ENCODE peak calls at places on chromosome 7, in seven cellular contexts. I is mesenchymal stem cell, L is IMR-90, K is neuronal stem cell, E is H9, T is H1, R is trophoblast cell. U is an unnamed sample.

GRCh38 chr7:138458576-138459234 is 1.4 kb upstream of the TRIM24 start:
- DNase-seq in T (peak; percentile 90), L (no peak), I (no peak), R (no peak), E (peak; percentile 91), K (peak; percentile 20), U (peak; percentile 89)

GRCh38 chr7:13560441-13560840 is 429.0 kb downstream of the ETV1 start:
- DNase-seq in R (no peak), L (peak; percentile 75), E (no peak), K (no peak), I (peak; percentile 48), T (no peak), U (no peak)

GRCh38 chr7:116628971-116629586 is 42.9 kb upstream of the MET start:
- DNase-seq in T (no peak), K (no peak), E (no peak), L (peak; percentile 13), R (no peak), I (no peak), U (no peak)

GRCh38 chr7:112143151-112143550 is 63.0 kb downstream of the DOCK4 start:
- DNase-seq in K (no peak), I (peak; percentile 30), L (peak; percentile 69), R (no peak), E (no peak), T (no peak), U (no peak)

GRCh38 chr7:101575731-101576130 is 53.4 kb downstream of the MYL10 start:
- DNase-seq in R (peak; percentile 47), I (peak; percentile 45), E (no peak), T (no peak), K (no peak), L (no peak), U (no peak)

GRCh38 chr7:20647908-20648776 is 32.7 kb downstream of the ABCB5 start:
- DNase-seq in L (no peak), K (peak; percentile 29), I (peak; percentile 10), T (peak; percentile 25), R (peak; percentile 21), E (peak; percentile 64), U (peak; percentile 84)

GRCh38 chr7:23458044-23458443 is 12.2 kb downstream of the IGF2BP3 start:
- DNase-seq in I (no peak), T (no peak), K (no peak), E (no peak), L (no peak), R (peak; percentile 55), U (no peak)

GRCh38 chr7:44540592-44541027 is 520 bp downstream of the NPC1L1 start:
- DNase-seq in L (no peak), T (no peak), K (no peak), E (no peak), R (no peak), I (no peak), U (no peak)

GRCh38 chr7:139974179-139974811 is 88.5 kb downstream of the PARP12 start:
- DNase-seq in L (no peak), I (no peak), R (no peak), K (no peak), T (no peak), E (no peak), U (no peak)

GRCh38 chr7:34155225-34155908 is 250.0 kb downstream of the BMPER start:
- DNase-seq in L (peak; percentile 96), E (no peak), R (peak; percentile 71), I (peak; percentile 98), T (no peak), K (no peak), U (no peak)

DNA sequence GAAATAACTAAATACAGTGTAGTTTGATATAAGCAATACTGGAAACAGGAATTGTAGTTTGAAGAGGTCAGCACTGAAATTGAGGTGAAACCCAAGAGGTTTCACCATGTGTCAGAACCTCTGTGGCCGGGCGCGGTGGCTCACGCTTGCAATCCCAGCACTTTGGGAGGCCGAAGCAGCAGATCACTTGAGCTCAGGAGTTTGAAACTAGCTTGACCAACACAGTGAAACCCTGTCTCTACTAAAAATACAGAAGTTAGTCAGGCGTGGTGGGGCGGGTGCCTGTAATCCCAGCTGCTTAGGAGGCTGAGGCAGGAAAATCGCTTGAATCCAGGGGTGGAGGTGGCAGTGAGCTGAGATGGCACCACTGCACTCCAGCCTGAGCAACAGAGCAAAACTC is 13.7 kb downstream of the AHCYL2 start:
- DNase-seq in T (no peak), R (no peak), L (no peak), K (no peak), E (no peak), I (no peak), U (no peak)
- H3K9ac ChIP-seq in T (no peak overlapping the region), R (no peak overlapping the region), L (no peak overlapping the region), K (no peak overlapping the region), E (no peak overlapping the region), I (no peak overlapping the region), U (no peak overlapping the region)

GRCh38 chr7:55081067-55081853 is 62.4 kb downstream of the EGFR start:
- DNase-seq in T (no peak), K (no peak), L (no peak), E (no peak), I (no peak), R (no peak), U (no peak)

GRCh38 chr7:55078465-55079372 is 59.9 kb downstream of the EGFR start:
- DNase-seq in T (no peak), L (no peak), I (no peak), R (peak; percentile 59), K (no peak), E (peak; percentile 72), U (peak; percentile 54)

GRCh38 chr7:55080000-55080629 is 61.3 kb downstream of the EGFR start:
- DNase-seq in E (no peak), L (no peak), R (no peak), I (no peak), T (no peak), K (no peak), U (no peak)

GRCh38 chr7:55075464-55075971 is 56.7 kb downstream of the EGFR start:
- DNase-seq in I (no peak), E (no peak), R (no peak), L (no peak), K (no peak), T (no peak), U (no peak)

GRCh38 chr7:55077581-55078410 is 59.0 kb downstream of the EGFR start:
- DNase-seq in I (no peak), T (no peak), L (no peak), K (no peak), R (no peak), E (no peak), U (no peak)
- H3K4me1 ChIP-seq in I (peaks cover 30% of the 10 kb centered on the region), T (no peaks in the 10 kb centered on the region), L (peaks cover 33% of the 10 kb centered on the region), K (peaks cover 9% of the 10 kb centered on the region), R (peaks cover 11% of the 10 kb centered on the region), E (no peaks in the 10 kb centered on the region), U (no peaks in the 10 kb centered on the region)

GRCh38 chr7:148561099-148561498 is 29.5 kb upstream of the C7orf33 start:
- DNase-seq in R (peak; percentile 96), E (no peak), K (no peak), L (no peak), T (no peak), I (no peak), U (no peak)

GRCh38 chr7:148556892-148557291 is 33.7 kb upstream of the C7orf33 start:
- DNase-seq in L (no peak), I (no peak), K (no peak), E (no peak), R (no peak), T (no peak), U (peak; percentile 29)

GRCh38 chr7:148553979-148554378 is 36.6 kb upstream of the C7orf33 start:
- DNase-seq in I (no peak), E (no peak), K (no peak), R (no peak), T (no peak), L (no peak), U (no peak)

GRCh38 chr7:148563583-148564274 is 26.8 kb upstream of the C7orf33 start:
- DNase-seq in I (no peak), L (no peak), T (no peak), R (no peak), E (no peak), K (no peak), U (no peak)

GRCh38 chr7:148558914-148559313 is 31.7 kb upstream of the C7orf33 start:
- DNase-seq in K (no peak), E (no peak), L (no peak), T (no peak), I (no peak), R (no peak), U (no peak)
- H3K23ac ChIP-seq in K (no peak overlapping the region), E (no peak overlapping the region), L (no peak overlapping the region), T (no peak overlapping the region), I (no peak overlapping the region), R (no peak overlapping the region), U (no peak overlapping the region)

GRCh38 chr7:131385039-131385605 is 57.4 kb downstream of the MKLN1 start:
- DNase-seq in E (no peak), K (no peak), R (no peak), L (peak; percentile 69), T (no peak), I (peak; percentile 46), U (no peak)
- H3K9ac ChIP-seq in E (no peak overlapping the region), K (no peak overlapping the region), R (no peak overlapping the region), L (no peak overlapping the region), T (no peak overlapping the region), I (no peak overlapping the region), U (no peak overlapping the region)

GRCh38 chr7:55523366-55523765 is 48.9 kb downstream of the VOPP1 start:
- DNase-seq in R (no peak), K (no peak), T (no peak), L (no peak), E (no peak), I (no peak), U (no peak)
- H3K4me1 ChIP-seq in R (no peaks in the 10 kb centered on the region), K (peaks cover 14% of the 10 kb centered on the region), T (peaks cover 14% of the 10 kb centered on the region), L (peaks cover 2% of the 10 kb centered on the region), E (peaks cover 8% of the 10 kb centered on the region), I (peaks cover 30% of the 10 kb centered on the region), U (peaks cover 3% of the 10 kb centered on the region)

GRCh38 chr7:80443336-80443735 is 68.5 kb downstream of the GNAT3 start:
- DNase-seq in I (no peak), R (no peak), E (no peak), K (no peak), T (no peak), L (no peak), U (no peak)

GRCh38 chr7:80449841-80450240 is 62.0 kb downstream of the GNAT3 start:
- DNase-seq in I (no peak), T (no peak), K (no peak), R (no peak), E (no peak), L (no peak), U (no peak)

GRCh38 chr7:80439894-80440811 is 71.7 kb downstream of the GNAT3 start:
- DNase-seq in I (peak; percentile 80), T (no peak), R (no peak), E (no peak), K (no peak), L (peak; percentile 69), U (no peak)

GRCh38 chr7:80440908-80441307 is 71.0 kb downstream of the GNAT3 start:
- DNase-seq in T (no peak), R (no peak), I (no peak), E (no peak), K (no peak), L (peak; percentile 62), U (no peak)

DNA sequence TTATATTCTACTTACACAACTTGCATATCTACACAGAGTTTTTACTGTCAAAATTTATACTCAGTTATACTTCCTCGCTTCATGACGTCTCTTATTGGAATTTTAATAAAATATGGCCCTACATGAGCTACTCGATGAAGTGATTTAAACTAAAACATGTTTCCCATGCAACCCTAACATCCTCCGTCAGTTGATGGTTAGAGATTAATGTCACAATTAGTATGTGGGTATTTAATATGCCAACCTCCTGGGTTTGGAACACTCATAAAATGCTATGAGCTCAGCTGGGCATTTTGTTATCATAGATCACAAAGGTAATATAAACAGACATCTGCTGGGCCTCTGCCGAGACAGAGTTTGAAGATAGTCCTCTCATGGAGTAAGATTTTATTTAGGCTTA is 66.5 kb downstream of the GNAT3 start:
- DNase-seq in E (no peak), I (no peak), K (no peak), R (no peak), T (no peak), L (no peak), U (no peak)
- H3K23ac ChIP-seq in E (no peak overlapping the region), I (no peak overlapping the region), K (no peak overlapping the region), R (no peak overlapping the region), T (no peak overlapping the region), L (no peak overlapping the region), U (no peak overlapping the region)

U was measured in mesendoderm.